ENCODE peak calls at places on chromosomes 7 and 10, in eight cellular contexts. Y, E, Z, A, G, V, J and K are unnamed samples. For H3K4me1, the result is how much of the 10 kb centered on the place peaks cover.

GRCh38 chr7:20399516-20399915 is 68.8 kb downstream of the ITGB8 start:
- DNase-seq in Y (no peak), E (no peak), Z (no peak), A (no peak), G (no peak), V (no peak), J (no peak), K (no peak)

GRCh38 chr7:138289864-138290263 is 170.2 kb upstream of the TRIM24 start:
- DNase-seq in Y (no peak), E (no peak), Z (no peak), A (no peak), G (no peak), V (no peak), J (no peak), K (no peak)

GRCh38 chr7:99392659-99393362 is 15.6 kb downstream of the PDAP1 start:
- DNase-seq in Y (peak), E (peak), Z (peak), A (peak), G (peak), V (peak), J (peak), K (peak)

GRCh38 chr10:21379143-21379542 is 146.3 kb downstream of the SKIDA1 start:
- DNase-seq in Y (no peak), E (no peak), Z (no peak), A (no peak), G (no peak), V (no peak), J (no peak), K (no peak)

GRCh38 chr10:6396652-6397051 is 183.4 kb downstream of the PRKCQ start:
- DNase-seq in Y (no peak), E (no peak), Z (no peak), A (no peak), G (no peak), V (no peak), J (peak), K (no peak)

GRCh38 chr10:108894402-108895301 is 1028.7 kb downstream of the XPNPEP1 start:
- DNase-seq in Y (no peak), E (no peak), Z (no peak), A (no peak), G (no peak), V (no peak), J (no peak), K (no peak)

GRCh38 chr7:139745330-139746143 is 32.3 kb downstream of the HIPK2 start:
- DNase-seq in Y (no peak), E (no peak), Z (no peak), A (no peak), G (no peak), V (no peak), J (peak), K (no peak)

GRCh38 chr10:70685461-70685911 is 13.2 kb downstream of the ADAMTS14 start:
- DNase-seq in Y (no peak), E (no peak), Z (no peak), A (no peak), G (no peak), V (no peak), J (no peak), K (no peak)

GRCh38 chr7:141200191-141201108 is 126.6 kb downstream of the TMEM178B start:
- DNase-seq in Y (no peak), E (no peak), Z (no peak), A (no peak), G (no peak), V (no peak), J (no peak), K (no peak)

GRCh38 chr7:1137517-1138167 is 22.4 kb downstream of the ZFAND2A start:
- DNase-seq in Y (no peak), E (no peak), Z (no peak), A (no peak), G (no peak), V (no peak), J (no peak), K (no peak)

GRCh38 chr7:78402096-78402495 is 603.5 kb downstream of the PHTF2 start:
- DNase-seq in Y (no peak), E (no peak), Z (no peak), A (no peak), G (no peak), V (no peak), J (no peak), K (no peak)

GRCh38 chr10:96334888-96335526 is 23.8 kb downstream of the OPALIN start:
- DNase-seq in Y (no peak), E (no peak), Z (peak), A (no peak), G (no peak), V (peak), J (peak), K (no peak)

GRCh38 chr10:103168436-103168835 is 24.6 kb downstream of the NT5C2 start:
- DNase-seq in Y (no peak), E (no peak), Z (no peak), A (no peak), G (no peak), V (no peak), J (peak), K (no peak)

GRCh38 chr7:152313879-152314604 is 121.8 kb downstream of the KMT2C start:
- DNase-seq in Y (no peak), E (no peak), Z (peak), A (no peak), G (no peak), V (peak), J (peak), K (no peak)

GRCh38 chr7:150324366-150324961 is 1.1 kb upstream of the ACTR3C start:
- DNase-seq in Y (no peak), E (no peak), Z (peak), A (no peak), G (no peak), V (no peak), J (no peak), K (no peak)

GRCh38 chr7:150322833-150323681 is at the start of the genes ACTR3C and LRRC61:
- DNase-seq in Y (peak), E (peak), Z (peak), A (peak), G (peak), V (no peak), J (no peak), K (no peak)

GRCh38 chr7:150323682-150324365 is 479 bp upstream of the ACTR3C start:
- DNase-seq in Y (no peak), E (no peak), Z (peak), A (no peak), G (no peak), V (no peak), J (no peak), K (no peak)

GRCh38 chr7:150322114-150322832 is 882 bp upstream of the LRRC61 start:
- DNase-seq in Y (no peak), E (no peak), Z (peak), A (no peak), G (no peak), V (no peak), J (no peak), K (no peak)

GRCh38 chr7:150321788-150322113 is 1.4 kb upstream of the LRRC61 start:
- DNase-seq in Y (no peak), E (no peak), Z (no peak), A (no peak), G (no peak), V (no peak), J (no peak), K (no peak)
- H3K4me3 ChIP-seq in Y (peak), E (peak), Z (no peak), A (no peak), G (no peak), V (no peak), J (no peak), K (no peak)

DNA sequence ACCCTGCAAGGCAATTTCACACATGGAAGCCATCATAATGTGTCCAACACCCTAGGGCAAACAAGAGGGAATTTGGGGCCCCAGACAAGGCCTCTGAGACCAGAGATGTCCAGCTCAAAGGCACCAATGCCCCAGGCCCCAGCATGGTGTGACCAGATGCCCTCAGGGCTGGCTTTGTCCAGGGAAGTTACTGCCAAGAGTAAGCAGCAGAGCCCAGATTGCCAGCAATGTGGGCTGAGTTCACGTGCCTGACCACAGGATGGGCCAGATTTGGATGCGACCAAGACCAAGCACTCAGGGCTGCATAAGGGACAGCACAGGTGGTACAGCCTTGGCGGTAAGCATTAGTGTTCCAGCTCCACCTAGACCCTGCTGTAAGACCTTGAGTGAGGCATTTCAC is 12.7 kb downstream of the MYOF start:
- DNase-seq in Y (no peak), E (no peak), Z (no peak), A (no peak), G (no peak), V (no peak), J (no peak), K (no peak)
- H3K4me1 ChIP-seq in Y (half or more), E (under half), Z (under half), A (under half), G (under half), V (under half), J (half or more), K (half or more)

DNA sequence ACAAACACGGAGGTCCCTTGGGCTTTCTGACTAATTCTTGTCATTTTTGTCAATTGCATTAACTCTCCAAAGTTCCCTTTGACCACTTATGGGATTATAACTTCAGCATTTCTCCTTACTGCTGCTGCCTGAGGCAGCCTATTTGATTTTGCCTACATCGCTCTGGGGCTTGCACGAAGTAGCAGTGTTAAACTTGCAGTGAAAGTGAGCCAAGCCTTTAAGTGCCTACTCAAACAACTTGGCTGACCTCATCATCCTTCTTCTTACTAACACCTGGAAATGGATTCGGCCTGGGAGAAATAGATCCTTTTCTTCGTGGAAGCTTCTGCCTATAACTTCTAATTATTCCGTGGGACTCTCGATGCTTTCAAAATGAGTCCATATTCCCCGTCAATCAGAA is 76.6 kb downstream of the DGKB start:
- DNase-seq in Y (no peak), E (no peak), Z (no peak), A (no peak), G (no peak), V (no peak), J (no peak), K (no peak)
- H3K4me3 ChIP-seq in Y (no peak), E (no peak), Z (no peak), A (no peak), G (no peak), V (no peak), J (no peak), K (no peak)

GRCh38 chr10:29255117-29255516 is 33.8 kb upstream of the LYZL1 start:
- DNase-seq in Y (no peak), E (no peak), Z (no peak), A (no peak), G (no peak), V (no peak), J (no peak), K (no peak)

GRCh38 chr10:29256019-29256418 is 32.9 kb upstream of the LYZL1 start:
- DNase-seq in Y (no peak), E (no peak), Z (no peak), A (no peak), G (no peak), V (no peak), J (no peak), K (no peak)

GRCh38 chr10:29257784-29258135 is 31.1 kb upstream of the LYZL1 start:
- DNase-seq in Y (no peak), E (no peak), Z (no peak), A (no peak), G (no peak), V (peak), J (no peak), K (no peak)

GRCh38 chr10:29257106-29257783 is 31.6 kb upstream of the LYZL1 start:
- DNase-seq in Y (no peak), E (no peak), Z (no peak), A (no peak), G (peak), V (peak), J (peak), K (peak)

GRCh38 chr10:29256531-29256930 is 32.3 kb upstream of the LYZL1 start:
- DNase-seq in Y (no peak), E (no peak), Z (no peak), A (no peak), G (no peak), V (no peak), J (no peak), K (no peak)
- H3K4me1 ChIP-seq in Y (under half), E (under half), Z (under half), A (under half), G (under half), V (under half), J (under half), K (under half)

DNA sequence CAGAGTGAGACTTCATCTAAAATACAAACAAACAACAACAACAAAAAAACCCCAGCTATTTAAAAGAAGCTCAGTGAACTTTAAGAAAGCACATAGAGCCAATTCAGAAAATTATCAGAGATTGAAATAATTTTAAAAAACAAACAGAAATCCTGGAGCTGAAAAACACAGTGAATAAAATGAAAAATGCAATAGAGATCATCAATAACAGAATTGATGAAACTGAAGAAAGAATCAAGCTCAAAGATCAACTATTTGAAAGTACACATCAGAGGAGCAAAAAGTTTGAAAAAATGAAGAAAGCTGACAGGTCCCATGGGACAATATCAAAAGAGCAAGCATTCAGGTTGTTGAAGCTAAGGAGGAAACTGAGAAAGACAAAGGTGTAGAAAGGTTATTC is 12.2 kb upstream of the ZNF746 start:
- DNase-seq in Y (no peak), E (no peak), Z (no peak), A (no peak), G (no peak), V (no peak), J (no peak), K (no peak)
- H3K4me3 ChIP-seq in Y (no peak), E (no peak), Z (no peak), A (no peak), G (no peak), V (no peak), J (no peak), K (no peak)

GRCh38 chr7:143205560-143206293 is 16.1 kb upstream of the TAS2R40 start:
- DNase-seq in Y (no peak), E (no peak), Z (peak), A (no peak), G (no peak), V (peak), J (no peak), K (no peak)

GRCh38 chr7:143199040-143199439 is 15.8 kb downstream of the TAS2R39 start:
- DNase-seq in Y (no peak), E (no peak), Z (no peak), A (no peak), G (no peak), V (no peak), J (no peak), K (no peak)

GRCh38 chr7:143202161-143202560 is 18.9 kb downstream of the TAS2R39 start:
- DNase-seq in Y (no peak), E (no peak), Z (no peak), A (no peak), G (no peak), V (no peak), J (no peak), K (no peak)
- H3K4me1 ChIP-seq in Y (under half), E (under half), Z (under half), A (under half), G (under half), V (under half), J (under half), K (under half)

GRCh38 chr10:31923389-31923788 is 5.2 kb downstream of the ARHGAP12 start:
- DNase-seq in Y (no peak), E (no peak), Z (no peak), A (no peak), G (no peak), V (no peak), J (no peak), K (no peak)

GRCh38 chr10:31927597-31928530 is 767 bp downstream of the ARHGAP12 start:
- DNase-seq in Y (peak), E (peak), Z (peak), A (peak), G (peak), V (peak), J (peak), K (peak)

GRCh38 chr10:31926154-31926553 is 2.5 kb downstream of the ARHGAP12 start:
- DNase-seq in Y (no peak), E (no peak), Z (no peak), A (no peak), G (no peak), V (no peak), J (no peak), K (no peak)

GRCh38 chr10:31926765-31927596 is 1.6 kb downstream of the ARHGAP12 start:
- DNase-seq in Y (no peak), E (no peak), Z (peak), A (no peak), G (no peak), V (no peak), J (no peak), K (no peak)

DNA sequence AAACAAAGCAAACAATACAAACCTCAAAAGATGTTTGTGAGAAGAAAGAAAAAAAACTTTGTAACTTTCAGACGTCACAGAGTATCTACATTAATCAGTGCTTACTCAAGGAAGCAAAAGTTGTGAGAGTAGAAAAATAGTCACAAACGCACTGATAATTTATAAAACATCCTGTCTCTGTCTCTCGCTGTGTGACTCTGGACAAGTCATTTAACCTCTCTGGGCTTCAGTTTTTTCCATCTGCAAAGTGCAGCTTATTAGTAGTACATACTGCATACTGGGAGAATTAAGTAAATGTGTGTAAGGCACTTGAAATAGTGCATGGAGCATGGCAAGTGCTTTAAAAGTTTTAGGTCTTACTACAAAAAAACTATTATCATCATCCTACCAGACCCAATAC is 3.8 kb downstream of the ARHGAP12 start:
- DNase-seq in Y (no peak), E (no peak), Z (no peak), A (no peak), G (no peak), V (no peak), J (no peak), K (no peak)
- H3K4me3 ChIP-seq in Y (no peak), E (no peak), Z (no peak), A (no peak), G (no peak), V (no peak), J (no peak), K (no peak)

DNA sequence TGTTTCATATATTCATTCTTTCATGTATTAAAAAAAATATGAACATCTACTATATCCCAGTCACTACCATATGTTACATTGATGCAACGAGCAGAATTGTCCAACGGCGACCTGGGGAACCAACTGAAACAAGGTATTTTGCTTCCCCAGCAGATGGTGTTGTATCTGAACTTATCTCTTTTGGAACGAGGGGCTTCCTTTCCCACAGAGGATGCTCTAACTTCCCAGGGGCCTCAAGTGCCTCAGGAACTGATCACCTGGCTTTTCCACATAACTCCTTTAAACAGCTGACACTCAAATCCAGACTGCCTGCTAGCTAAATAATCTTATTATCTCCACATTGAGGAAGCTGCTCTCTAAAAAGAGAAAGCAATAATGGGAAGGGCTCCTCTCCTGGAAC is 259.3 kb downstream of the HTR7 start:
- DNase-seq in Y (no peak), E (no peak), Z (no peak), A (no peak), G (no peak), V (no peak), J (no peak), K (no peak)
- H3K4me1 ChIP-seq in Y (under half), E (under half), Z (under half), A (under half), G (under half), V (under half), J (under half), K (under half)